ENCODE peak calls at places on chromosomes 2 and 18, in four cellular contexts. D is astrocyte of the spinal cord, N is fibroblast of mammary gland, Y is heart left ventricle. M is an unnamed sample.

GRCh38 chr2:145415151-145415550 is 895.2 kb upstream of the ZEB2 start:
- DNase-seq in D (no peak), N (no peak), Y (no peak), M (no peak)

GRCh38 chr18:8609711-8610441 is 639 bp downstream of the RAB12 start:
- DNase-seq in D (no peak), N (no peak), Y (peak), M (no peak)

GRCh38 chr2:234268314-234268713 is 217.8 kb downstream of the SPP2 start:
- DNase-seq in D (no peak), N (no peak), Y (no peak), M (no peak)

GRCh38 chr2:78845786-78846185 is 179.7 kb upstream of the REG3G start:
- DNase-seq in D (no peak), N (no peak), Y (no peak), M (no peak)

GRCh38 chr2:197322729-197323720 is 12.4 kb upstream of the ANKRD44 start:
- DNase-seq in D (no peak), N (no peak), Y (no peak), M (no peak)

GRCh38 chr18:3530807-3531206 is 80.8 kb downstream of the TGIF1 start:
- DNase-seq in D (no peak), N (no peak), Y (no peak), M (no peak)

GRCh38 chr2:240155080-240156025 is 14.9 kb upstream of the OTOS start:
- DNase-seq in D (no peak), N (no peak), Y (no peak), M (no peak)

GRCh38 chr2:80007722-80008503 is 296.6 kb downstream of the LRRTM1 start:
- DNase-seq in D (no peak), N (no peak), Y (no peak), M (no peak)

GRCh38 chr2:190947711-190948251 is 66.2 kb downstream of the STAT1 start:
- DNase-seq in D (peak), N (peak), Y (no peak), M (peak)
- TF ChIP-seq CTCF in D (peak), N (peak), Y (peak), M (peak)

GRCh38 chr2:152411154-152411553 is 76.2 kb downstream of the FMNL2 start:
- DNase-seq in D (no peak), N (no peak), Y (no peak), M (no peak)

GRCh38 chr2:152415231-152415642 is 80.3 kb downstream of the FMNL2 start:
- DNase-seq in D (no peak), N (peak), Y (no peak), M (no peak)

GRCh38 chr2:152409691-152410597 is 75.0 kb downstream of the FMNL2 start:
- DNase-seq in D (peak), N (peak), Y (no peak), M (peak)

GRCh38 chr2:152415811-152416210 is 80.8 kb downstream of the FMNL2 start:
- DNase-seq in D (no peak), N (peak), Y (no peak), M (no peak)

DNA sequence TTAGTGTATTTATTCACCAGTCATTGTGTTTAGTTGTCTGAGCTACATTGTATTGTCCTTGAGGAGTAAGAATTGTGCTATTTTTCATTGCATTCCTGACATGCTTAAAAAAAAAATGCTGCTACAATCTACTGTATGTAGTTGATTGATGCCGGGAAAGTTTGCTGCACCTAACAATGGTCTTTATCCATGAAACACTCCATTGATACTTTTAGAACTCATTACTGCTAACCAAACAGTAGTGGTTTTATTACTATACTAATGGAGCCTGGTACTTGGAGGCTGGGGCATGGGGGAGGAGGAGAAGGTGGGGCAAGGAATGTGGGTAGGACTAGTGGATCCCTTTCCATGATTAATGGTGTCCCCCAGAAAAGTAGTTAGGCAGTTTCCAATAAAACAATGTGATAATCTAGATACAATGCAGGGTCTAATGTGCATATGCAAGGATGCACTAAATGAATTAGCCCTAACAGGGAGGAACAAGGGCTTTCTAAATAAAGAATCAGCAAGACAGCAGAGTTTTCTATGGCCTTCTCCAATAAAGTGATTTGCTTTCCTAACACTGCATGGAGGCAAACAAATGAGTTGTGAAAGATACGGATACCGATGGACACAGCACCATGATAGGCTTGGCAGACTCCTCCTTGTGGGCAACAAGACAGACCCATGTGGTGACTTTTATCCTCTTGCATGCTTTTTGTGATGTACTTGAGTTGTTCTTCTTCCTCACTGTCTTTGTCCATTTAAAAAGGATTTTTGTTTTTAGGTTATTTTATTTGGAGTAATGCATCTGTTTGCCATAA is 78.5 kb downstream of the FMNL2 start:
- DNase-seq in D (no peak), N (no peak), Y (no peak), M (no peak)
- H3K4me3 ChIP-seq in D (no peak), N (no peak), Y (no peak), M (no peak)

GRCh38 chr18:2510416-2510815 is 60.9 kb downstream of the METTL4 start:
- DNase-seq in D (no peak), N (no peak), Y (no peak), M (peak)
- TF ChIP-seq CTCF in D (no peak), N (no peak), Y (no peak), M (no peak)

GRCh38 chr2:46076251-46076650 is 221.0 kb upstream of the EPAS1 start:
- DNase-seq in D (peak), N (peak), Y (peak), M (no peak)
- H3K4me3 ChIP-seq in D (no peak), N (no peak), Y (no peak), M (no peak)

GRCh38 chr2:15665067-15665942 is 73.6 kb downstream of the DDX1 start:
- DNase-seq in D (no peak), N (no peak), Y (no peak), M (no peak)
- TF ChIP-seq CTCF in D (no peak), N (no peak), Y (no peak), M (no peak)

DNA sequence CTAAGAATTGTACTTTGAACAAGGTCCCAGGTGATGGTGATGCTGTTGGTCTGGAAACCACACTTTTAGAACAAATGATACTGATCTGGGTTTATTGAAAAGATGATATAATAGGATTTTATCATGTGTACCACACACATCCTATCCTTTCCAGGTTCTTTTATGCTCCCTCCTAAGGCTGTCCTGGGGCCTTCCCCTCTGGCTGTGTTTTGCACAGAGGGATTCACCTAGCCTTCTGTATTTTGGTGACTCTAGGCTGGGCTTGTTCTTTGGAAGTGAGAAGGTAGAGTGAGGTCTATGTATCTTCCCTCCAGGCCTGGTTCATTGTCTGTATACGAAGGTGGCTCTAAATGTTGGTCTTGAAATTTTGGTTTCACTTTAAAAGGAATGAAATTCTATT is 12.7 kb downstream of the ANXA4 start:
- DNase-seq in D (no peak), N (no peak), Y (no peak), M (no peak)
- H3K4me3 ChIP-seq in D (no peak), N (no peak), Y (no peak), M (no peak)

GRCh38 chr18:54220406-54220805 is 4.1 kb downstream of the MBD2 start:
- DNase-seq in D (no peak), N (no peak), Y (no peak), M (no peak)

GRCh38 chr18:54223568-54224241 is 764 bp downstream of the MBD2 start:
- DNase-seq in D (peak), N (peak), Y (peak), M (peak)

GRCh38 chr18:54228364-54228763 is 3.9 kb upstream of the MBD2 start:
- DNase-seq in D (no peak), N (no peak), Y (no peak), M (no peak)

GRCh38 chr18:54222922-54223567 is 1.4 kb downstream of the MBD2 start:
- DNase-seq in D (no peak), N (no peak), Y (no peak), M (no peak)

DNA sequence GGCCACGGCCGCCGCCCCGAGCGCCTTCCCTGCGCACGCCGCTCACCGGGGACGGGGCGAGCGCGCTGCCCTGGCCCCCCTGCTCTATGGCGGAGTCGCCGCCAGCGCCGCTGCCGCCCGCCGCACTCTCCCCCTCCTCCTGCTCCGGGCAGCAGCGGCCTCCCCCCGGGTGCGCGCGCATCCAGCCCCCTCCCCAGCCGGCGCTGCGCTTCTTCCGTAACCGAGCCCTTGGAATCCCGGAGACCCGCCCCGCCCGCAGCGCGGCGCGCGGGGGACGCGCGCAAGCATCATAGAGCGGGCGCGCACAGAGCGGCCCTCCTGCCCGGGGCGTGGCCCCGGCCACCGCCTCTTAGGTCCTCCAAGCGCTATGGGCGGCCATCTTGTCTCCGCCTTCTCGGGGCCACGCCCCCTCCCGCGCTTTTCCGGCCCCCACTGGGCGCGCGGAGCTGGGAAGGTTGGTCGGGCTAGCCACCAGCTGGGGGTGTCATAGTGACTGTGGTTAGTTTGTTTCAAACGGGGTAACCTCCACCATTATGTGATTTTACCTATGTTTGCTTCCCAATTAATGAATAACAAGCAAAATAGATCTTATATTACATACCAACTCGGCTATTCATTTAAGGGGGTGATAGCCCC is at the start of gene MBD2:
- DNase-seq in D (peak), N (peak), Y (peak), M (peak)
- TF ChIP-seq CTCF in D (peak), N (peak), Y (peak), M (no peak)

M was measured in astrocyte of the cerebellum.